ENCODE peak calls at places on chromosomes 11 and 22, in nine cellular contexts. One of them, this sample, is unnamed.

GRCh38 chr11:118126082-118126838 is 26.4 kb downstream of the SCN4B start:
- DNase-seq in heart left ventricle: no peak
- DNase-seq in endothelial cell of umbilical vein: no peak
- DNase-seq in heart right ventricle: no peak
- DNase-seq in OCI-LY7: no peak
- DNase-seq in caudate nucleus: no peak
- DNase-seq in lower lobe of right lung: no peak
- DNase-seq in brain microvascular endothelial cell: no peak
- DNase-seq in upper lobe of left lung: no peak
- DNase-seq in this sample: no peak

GRCh38 chr11:126542621-126543020 is 187.1 kb downstream of the ST3GAL4 start:
- DNase-seq in brain microvascular endothelial cell: no peak
- DNase-seq in heart left ventricle: no peak
- DNase-seq in OCI-LY7: no peak
- DNase-seq in endothelial cell of umbilical vein: no peak
- DNase-seq in caudate nucleus: no peak
- DNase-seq in heart right ventricle: no peak
- DNase-seq in upper lobe of left lung: no peak
- DNase-seq in lower lobe of right lung: no peak
- DNase-seq in this sample: no peak

GRCh38 chr11:117221775-117222517 is 9.9 kb downstream of the PCSK7 start:
- DNase-seq in endothelial cell of umbilical vein: no peak
- DNase-seq in caudate nucleus: no peak
- DNase-seq in lower lobe of right lung: no peak
- DNase-seq in heart left ventricle: no peak
- DNase-seq in upper lobe of left lung: no peak
- DNase-seq in brain microvascular endothelial cell: no peak
- DNase-seq in OCI-LY7: no peak
- DNase-seq in heart right ventricle: peak; percentile 61
- DNase-seq in this sample: no peak

GRCh38 chr11:35969089-35970046 is 25.5 kb downstream of the LDLRAD3 start:
- DNase-seq in endothelial cell of umbilical vein: peak; percentile 21
- DNase-seq in heart left ventricle: no peak
- DNase-seq in upper lobe of left lung: no peak
- DNase-seq in OCI-LY7: no peak
- DNase-seq in brain microvascular endothelial cell: no peak
- DNase-seq in lower lobe of right lung: peak; percentile 50
- DNase-seq in heart right ventricle: no peak
- DNase-seq in caudate nucleus: no peak
- DNase-seq in this sample: no peak

GRCh38 chr11:77074626-77075221 is 8.0 kb downstream of the CAPN5 start:
- DNase-seq in upper lobe of left lung: no peak
- DNase-seq in heart right ventricle: no peak
- DNase-seq in caudate nucleus: no peak
- DNase-seq in lower lobe of right lung: peak; percentile 37
- DNase-seq in heart left ventricle: no peak
- DNase-seq in brain microvascular endothelial cell: no peak
- DNase-seq in OCI-LY7: no peak
- DNase-seq in endothelial cell of umbilical vein: no peak
- DNase-seq in this sample: no peak

GRCh38 chr11:103798456-103798855 is 238.0 kb upstream of the DDI1 start:
- DNase-seq in heart right ventricle: no peak
- DNase-seq in caudate nucleus: no peak
- DNase-seq in OCI-LY7: no peak
- DNase-seq in brain microvascular endothelial cell: no peak
- DNase-seq in lower lobe of right lung: no peak
- DNase-seq in endothelial cell of umbilical vein: no peak
- DNase-seq in upper lobe of left lung: no peak
- DNase-seq in heart left ventricle: no peak
- DNase-seq in this sample: no peak

GRCh38 chr11:35253237-35253636 is 114.3 kb downstream of the CD44 start:
- DNase-seq in heart left ventricle: no peak
- DNase-seq in endothelial cell of umbilical vein: no peak
- DNase-seq in lower lobe of right lung: no peak
- DNase-seq in brain microvascular endothelial cell: no peak
- DNase-seq in upper lobe of left lung: no peak
- DNase-seq in heart right ventricle: no peak
- DNase-seq in caudate nucleus: no peak
- DNase-seq in OCI-LY7: no peak
- DNase-seq in this sample: no peak

GRCh38 chr11:117833401-117833891 is 8.9 kb upstream of the FXYD2 start:
- DNase-seq in caudate nucleus: no peak
- DNase-seq in lower lobe of right lung: peak; percentile 79
- DNase-seq in OCI-LY7: no peak
- DNase-seq in endothelial cell of umbilical vein: no peak
- DNase-seq in heart right ventricle: no peak
- DNase-seq in upper lobe of left lung: peak; percentile 81
- DNase-seq in heart left ventricle: no peak
- DNase-seq in brain microvascular endothelial cell: no peak
- DNase-seq in this sample: no peak

GRCh38 chr22:39490135-39490798 is 11.8 kb upstream of the MIEF1 start:
- DNase-seq in brain microvascular endothelial cell: peak; percentile 61
- DNase-seq in heart right ventricle: peak; percentile 74
- DNase-seq in upper lobe of left lung: no peak
- DNase-seq in caudate nucleus: peak; percentile 26
- DNase-seq in lower lobe of right lung: peak; percentile 91
- DNase-seq in heart left ventricle: peak; percentile 88
- DNase-seq in endothelial cell of umbilical vein: peak; percentile 60
- DNase-seq in OCI-LY7: peak; percentile 86
- DNase-seq in this sample: peak; percentile 76

GRCh38 chr11:119210035-119210434 is 3.9 kb downstream of the CBL start:
- DNase-seq in upper lobe of left lung: no peak
- DNase-seq in OCI-LY7: no peak
- DNase-seq in brain microvascular endothelial cell: peak; percentile 33
- DNase-seq in heart left ventricle: no peak
- DNase-seq in endothelial cell of umbilical vein: no peak
- DNase-seq in caudate nucleus: no peak
- DNase-seq in lower lobe of right lung: no peak
- DNase-seq in heart right ventricle: no peak
- DNase-seq in this sample: no peak

GRCh38 chr11:72573380-72573949 is 100.8 kb downstream of the PDE2A start:
- DNase-seq in endothelial cell of umbilical vein: peak; percentile 46
- DNase-seq in lower lobe of right lung: no peak
- DNase-seq in heart right ventricle: peak; percentile 49
- DNase-seq in heart left ventricle: no peak
- DNase-seq in brain microvascular endothelial cell: peak; percentile 39
- DNase-seq in upper lobe of left lung: no peak
- DNase-seq in OCI-LY7: no peak
- DNase-seq in caudate nucleus: no peak
- DNase-seq in this sample: no peak

DNA sequence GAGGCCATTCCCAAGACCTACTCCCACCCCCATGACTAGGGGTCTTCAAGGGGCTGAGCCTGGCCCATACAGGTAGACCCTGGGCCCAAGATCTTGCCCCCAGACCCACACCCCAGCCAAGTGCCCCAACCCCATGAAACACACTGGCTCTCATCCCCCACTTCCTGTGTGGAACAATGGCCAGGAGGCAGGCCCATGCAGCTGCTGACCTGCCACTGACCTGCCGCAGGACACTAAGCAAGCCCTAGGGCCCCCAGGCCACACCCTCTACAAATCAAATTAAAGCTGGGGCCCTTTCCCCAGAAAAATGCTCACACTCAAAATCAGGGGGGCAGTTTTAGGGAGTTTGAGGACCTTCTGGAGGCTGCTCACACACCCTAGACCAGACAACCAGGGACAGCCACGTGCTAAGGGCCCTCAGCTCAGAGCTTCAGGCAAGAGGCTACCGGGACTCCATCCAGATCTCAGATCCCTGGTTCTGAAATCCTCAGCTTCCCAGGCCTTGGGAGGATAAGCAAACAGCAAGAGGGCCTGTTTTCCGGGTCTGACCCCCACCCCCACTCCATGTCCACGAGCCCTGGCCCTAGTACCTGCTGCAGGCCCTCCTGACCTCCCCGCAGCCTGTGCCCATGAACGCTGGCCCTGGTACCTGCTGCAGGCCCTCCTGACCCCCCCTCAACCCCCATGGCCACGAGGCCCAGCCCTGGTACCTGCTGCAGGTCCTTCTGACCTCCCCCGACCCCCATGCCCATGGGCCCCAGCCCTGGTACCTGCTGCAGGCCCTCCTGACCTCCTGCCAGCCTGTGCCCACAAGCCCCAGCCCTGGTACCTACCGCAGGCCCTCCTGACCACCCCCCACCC is 10.0 kb downstream of the CARD10 start:
- DNase-seq in lower lobe of right lung: no peak
- DNase-seq in heart left ventricle: no peak
- DNase-seq in heart right ventricle: no peak
- DNase-seq in caudate nucleus: no peak
- DNase-seq in upper lobe of left lung: no peak
- DNase-seq in OCI-LY7: no peak
- DNase-seq in brain microvascular endothelial cell: no peak
- DNase-seq in endothelial cell of umbilical vein: peak; percentile 47
- DNase-seq in this sample: no peak
- H3K27ac ChIP-seq in lower lobe of right lung: peak overlapping the region; percentile 73
- H3K27ac ChIP-seq in heart left ventricle: peak overlapping the region; percentile 70
- H3K27ac ChIP-seq in heart right ventricle: peak overlapping the region; percentile 82
- H3K27ac ChIP-seq in caudate nucleus: no peak overlapping the region
- H3K27ac ChIP-seq in upper lobe of left lung: peak overlapping the region; percentile 72
- H3K27ac ChIP-seq in OCI-LY7: no peak overlapping the region
- H3K27ac ChIP-seq in brain microvascular endothelial cell: no peak overlapping the region
- H3K27ac ChIP-seq in endothelial cell of umbilical vein: peak overlapping the region; percentile 76
- H3K27ac ChIP-seq in this sample: no peak overlapping the region

GRCh38 chr11:96075532-96075959 is 151.6 kb upstream of the MTMR2 start:
- DNase-seq in heart left ventricle: no peak
- DNase-seq in caudate nucleus: no peak
- DNase-seq in upper lobe of left lung: no peak
- DNase-seq in OCI-LY7: no peak
- DNase-seq in brain microvascular endothelial cell: no peak
- DNase-seq in endothelial cell of umbilical vein: no peak
- DNase-seq in lower lobe of right lung: no peak
- DNase-seq in heart right ventricle: no peak
- DNase-seq in this sample: no peak
- H3K27ac ChIP-seq in heart left ventricle: no peak overlapping the region
- H3K27ac ChIP-seq in caudate nucleus: no peak overlapping the region
- H3K27ac ChIP-seq in upper lobe of left lung: no peak overlapping the region
- H3K27ac ChIP-seq in OCI-LY7: no peak overlapping the region
- H3K27ac ChIP-seq in brain microvascular endothelial cell: no peak overlapping the region
- H3K27ac ChIP-seq in endothelial cell of umbilical vein: no peak overlapping the region
- H3K27ac ChIP-seq in lower lobe of right lung: no peak overlapping the region
- H3K27ac ChIP-seq in heart right ventricle: peak overlapping the region; percentile 39
- H3K27ac ChIP-seq in this sample: peak overlapping the region; percentile 40

GRCh38 chr11:10522921-10523320 is 18.1 kb downstream of the RNF141 start:
- DNase-seq in heart right ventricle: no peak
- DNase-seq in lower lobe of right lung: no peak
- DNase-seq in endothelial cell of umbilical vein: peak; percentile 25
- DNase-seq in heart left ventricle: no peak
- DNase-seq in caudate nucleus: no peak
- DNase-seq in brain microvascular endothelial cell: no peak
- DNase-seq in OCI-LY7: no peak
- DNase-seq in upper lobe of left lung: no peak
- DNase-seq in this sample: no peak

GRCh38 chr11:10519630-10520029 is 21.4 kb downstream of the RNF141 start:
- DNase-seq in brain microvascular endothelial cell: no peak
- DNase-seq in heart right ventricle: no peak
- DNase-seq in OCI-LY7: no peak
- DNase-seq in upper lobe of left lung: no peak
- DNase-seq in heart left ventricle: no peak
- DNase-seq in lower lobe of right lung: no peak
- DNase-seq in caudate nucleus: no peak
- DNase-seq in endothelial cell of umbilical vein: no peak
- DNase-seq in this sample: no peak

GRCh38 chr11:10524471-10524870 is 16.5 kb downstream of the RNF141 start:
- DNase-seq in brain microvascular endothelial cell: no peak
- DNase-seq in upper lobe of left lung: no peak
- DNase-seq in caudate nucleus: no peak
- DNase-seq in endothelial cell of umbilical vein: peak; percentile 93
- DNase-seq in lower lobe of right lung: no peak
- DNase-seq in OCI-LY7: no peak
- DNase-seq in heart left ventricle: no peak
- DNase-seq in heart right ventricle: no peak
- DNase-seq in this sample: no peak

GRCh38 chr11:10520562-10520961 is 20.4 kb downstream of the RNF141 start:
- DNase-seq in heart left ventricle: no peak
- DNase-seq in heart right ventricle: no peak
- DNase-seq in lower lobe of right lung: no peak
- DNase-seq in caudate nucleus: no peak
- DNase-seq in OCI-LY7: no peak
- DNase-seq in endothelial cell of umbilical vein: no peak
- DNase-seq in brain microvascular endothelial cell: no peak
- DNase-seq in upper lobe of left lung: no peak
- DNase-seq in this sample: no peak

DNA sequence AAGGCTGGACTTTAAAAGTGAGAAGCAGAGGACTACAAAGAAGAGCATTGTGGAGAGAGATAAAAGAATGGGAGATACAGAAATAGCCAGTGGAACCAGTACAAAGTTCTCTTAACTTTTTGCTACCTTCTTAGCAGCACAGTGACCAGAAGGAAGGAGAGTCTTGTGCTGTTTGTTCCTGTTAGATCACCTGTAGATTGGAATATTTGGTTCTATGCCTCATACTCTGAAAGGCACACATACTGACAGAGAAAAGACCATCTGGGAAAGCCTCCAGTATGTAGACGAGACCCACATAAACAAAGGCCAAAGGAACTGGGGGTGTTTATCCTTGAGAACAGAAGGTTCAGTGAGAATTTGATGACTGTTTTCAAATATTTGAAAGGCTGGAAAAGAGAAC is 18.7 kb downstream of the RNF141 start:
- DNase-seq in endothelial cell of umbilical vein: peak; percentile 54
- DNase-seq in brain microvascular endothelial cell: no peak
- DNase-seq in heart right ventricle: no peak
- DNase-seq in caudate nucleus: no peak
- DNase-seq in upper lobe of left lung: no peak
- DNase-seq in lower lobe of right lung: no peak
- DNase-seq in OCI-LY7: no peak
- DNase-seq in heart left ventricle: no peak
- DNase-seq in this sample: no peak
- H3K27ac ChIP-seq in endothelial cell of umbilical vein: no peak overlapping the region
- H3K27ac ChIP-seq in brain microvascular endothelial cell: no peak overlapping the region
- H3K27ac ChIP-seq in heart right ventricle: no peak overlapping the region
- H3K27ac ChIP-seq in caudate nucleus: peak overlapping the region; percentile 93
- H3K27ac ChIP-seq in upper lobe of left lung: no peak overlapping the region
- H3K27ac ChIP-seq in lower lobe of right lung: peak overlapping the region; percentile 5
- H3K27ac ChIP-seq in OCI-LY7: no peak overlapping the region
- H3K27ac ChIP-seq in heart left ventricle: no peak overlapping the region
- H3K27ac ChIP-seq in this sample: peak overlapping the region; percentile 96

DNA sequence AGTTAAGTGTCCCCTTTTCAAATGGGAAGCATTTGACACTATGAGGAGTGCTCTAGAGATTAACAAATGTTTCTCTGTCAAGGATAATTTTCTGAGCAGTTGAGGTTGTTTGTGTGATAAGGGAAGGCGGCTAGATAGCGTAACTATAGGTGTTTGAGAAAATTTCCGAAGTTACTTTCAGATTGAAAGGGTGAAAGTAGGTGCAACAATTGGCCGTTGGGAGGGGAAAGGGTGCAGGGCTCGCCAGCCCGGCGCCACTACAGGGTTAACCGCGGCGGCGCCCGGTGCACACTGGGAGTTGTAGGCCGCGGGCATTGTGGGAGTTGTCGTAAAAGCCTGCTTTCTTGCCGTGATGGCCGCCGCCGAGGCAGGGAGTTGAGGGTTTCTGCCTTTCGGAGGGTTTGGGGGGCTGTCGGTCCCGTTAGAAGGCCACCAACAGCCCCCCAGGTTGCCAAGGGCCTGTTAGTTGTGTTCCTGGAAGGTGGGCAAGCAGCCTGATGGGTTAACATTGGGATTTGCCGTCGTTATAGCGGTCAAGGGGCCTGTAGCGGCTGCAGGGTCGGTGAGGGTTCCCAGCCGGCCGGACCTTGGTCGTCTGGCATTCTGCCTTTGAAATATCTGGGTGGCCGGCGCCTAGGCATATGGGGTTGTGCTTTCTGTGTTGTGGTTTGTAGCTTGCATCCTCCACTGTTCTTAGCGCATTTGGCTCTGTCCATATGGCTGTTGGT is 36.5 kb upstream of the HSD17B12 start:
- DNase-seq in lower lobe of right lung: peak; percentile 92
- DNase-seq in OCI-LY7: peak; percentile 92
- DNase-seq in brain microvascular endothelial cell: peak; percentile 84
- DNase-seq in heart right ventricle: peak; percentile 85
- DNase-seq in caudate nucleus: peak; percentile 78
- DNase-seq in heart left ventricle: peak; percentile 89
- DNase-seq in endothelial cell of umbilical vein: peak; percentile 84
- DNase-seq in upper lobe of left lung: peak; percentile 96
- DNase-seq in this sample: peak; percentile 85
- H3K27ac ChIP-seq in lower lobe of right lung: peak overlapping the region; percentile 83
- H3K27ac ChIP-seq in OCI-LY7: no peak overlapping the region
- H3K27ac ChIP-seq in brain microvascular endothelial cell: peak overlapping the region; percentile 67
- H3K27ac ChIP-seq in heart right ventricle: peak overlapping the region; percentile 88
- H3K27ac ChIP-seq in caudate nucleus: peak overlapping the region; percentile 75
- H3K27ac ChIP-seq in heart left ventricle: peak overlapping the region; percentile 58
- H3K27ac ChIP-seq in endothelial cell of umbilical vein: peak overlapping the region; percentile 47
- H3K27ac ChIP-seq in upper lobe of left lung: peak overlapping the region; percentile 80
- H3K27ac ChIP-seq in this sample: peak overlapping the region; percentile 78